ENCODE peak calls at places on chromosomes 4 and X, in eight cellular contexts. N is IMR-90; G is HFFc6; X is GM20000; U is heart right ventricle; R is neuronal stem cell; F is body of pancreas; H is effector memory CD8-positive, alpha-beta T cell. I is an unnamed sample.

GRCh38 chr4:112523008-112523440 is 7.0 kb upstream of the NEUROG2 start:
- DNase-seq in R (peak), X (peak), U (no peak), H (no peak), F (peak), G (no peak), N (peak), I (peak)

GRCh38 chrX:132636080-132636479 is 147.2 kb upstream of the MBNL3 start:
- DNase-seq in R (no peak), H (no peak), X (no peak), U (no peak), G (no peak), F (no peak), N (no peak), I (no peak)

GRCh38 chr4:41339812-41340809 is 83.4 kb downstream of the UCHL1 start:
- DNase-seq in H (no peak), R (no peak), G (peak), X (no peak), N (peak), F (no peak), U (no peak), I (peak)

GRCh38 chr4:157172011-157172410 is 48.5 kb upstream of the GRIA2 start:
- DNase-seq in R (no peak), N (peak), H (no peak), F (no peak), X (no peak), G (no peak), U (no peak), I (peak)

GRCh38 chr4:165288639-165289428 is 38.6 kb upstream of the MSMO1 start:
- DNase-seq in H (no peak), R (no peak), X (no peak), G (peak), F (no peak), N (peak), U (no peak), I (peak)

GRCh38 chrX:145609951-145610511 is 207.6 kb upstream of the SLITRK2 start:
- DNase-seq in U (no peak), R (no peak), F (no peak), G (no peak), X (no peak), N (peak), H (no peak), I (no peak)

GRCh38 chr4:108036252-108036651 is 46.6 kb downstream of the HADH start:
- DNase-seq in F (no peak), G (no peak), N (no peak), R (no peak), U (no peak), X (peak), H (no peak), I (no peak)

GRCh38 chrX:46755656-46756055 is 3.3 kb downstream of the SLC9A7 start:
- DNase-seq in N (no peak), U (no peak), X (no peak), H (no peak), G (no peak), R (no peak), F (no peak), I (no peak)

I was measured in foreskin fibroblast.